ENCODE peak calls at places on chromosome 21, in five cellular contexts. One of them, this sample, is unnamed.

GRCh38 chr21:45386728-45387371 is 18.1 kb upstream of the COL18A1 start:
- DNase-seq in right atrium auricular region: peak; percentile 80
- DNase-seq in cardiac muscle cell: peak; percentile 89
- DNase-seq in left ventricle myocardium inferior: peak; percentile 37
- DNase-seq in CD8-positive, alpha-beta memory T cell: peak; percentile 15
- DNase-seq in this sample: no peak

GRCh38 chr21:16124397-16125130 is 394.8 kb downstream of the USP25 start:
- DNase-seq in left ventricle myocardium inferior: no peak
- DNase-seq in CD8-positive, alpha-beta memory T cell: no peak
- DNase-seq in right atrium auricular region: no peak
- DNase-seq in cardiac muscle cell: peak; percentile 91
- DNase-seq in this sample: no peak

GRCh38 chr21:42214921-42215320 is 4.0 kb upstream of the ABCG1 start:
- DNase-seq in CD8-positive, alpha-beta memory T cell: no peak
- DNase-seq in right atrium auricular region: no peak
- DNase-seq in cardiac muscle cell: no peak
- DNase-seq in left ventricle myocardium inferior: no peak
- DNase-seq in this sample: no peak

GRCh38 chr21:42618713-42619112 is 34.7 kb upstream of the PDE9A start:
- DNase-seq in cardiac muscle cell: no peak
- DNase-seq in CD8-positive, alpha-beta memory T cell: no peak
- DNase-seq in left ventricle myocardium inferior: no peak
- DNase-seq in right atrium auricular region: no peak
- DNase-seq in this sample: no peak

GRCh38 chr21:25934771-25935224 is 200.0 kb downstream of the GABPA start:
- DNase-seq in right atrium auricular region: peak; percentile 93
- DNase-seq in left ventricle myocardium inferior: peak; percentile 60
- DNase-seq in cardiac muscle cell: peak; percentile 92
- DNase-seq in CD8-positive, alpha-beta memory T cell: no peak
- DNase-seq in this sample: peak; percentile 95

GRCh38 chr21:16912075-16912474 is 600.8 kb upstream of the CXADR start:
- DNase-seq in CD8-positive, alpha-beta memory T cell: no peak
- DNase-seq in cardiac muscle cell: peak; percentile 2
- DNase-seq in right atrium auricular region: no peak
- DNase-seq in left ventricle myocardium inferior: no peak
- DNase-seq in this sample: no peak

GRCh38 chr21:45506836-45507522 is 35.3 kb downstream of the SLC19A1 start:
- DNase-seq in left ventricle myocardium inferior: peak; percentile 7
- DNase-seq in cardiac muscle cell: no peak
- DNase-seq in CD8-positive, alpha-beta memory T cell: peak; percentile 34
- DNase-seq in right atrium auricular region: no peak
- DNase-seq in this sample: no peak

GRCh38 chr21:31908106-31909031 is 35.5 kb downstream of the HUNK start:
- DNase-seq in CD8-positive, alpha-beta memory T cell: no peak
- DNase-seq in cardiac muscle cell: no peak
- DNase-seq in right atrium auricular region: no peak
- DNase-seq in left ventricle myocardium inferior: no peak
- DNase-seq in this sample: peak; percentile 85

GRCh38 chr21:45698493-45698947 is 55.0 kb downstream of the PCBP3 start:
- DNase-seq in left ventricle myocardium inferior: peak; percentile 59
- DNase-seq in right atrium auricular region: peak; percentile 65
- DNase-seq in cardiac muscle cell: peak; percentile 97
- DNase-seq in CD8-positive, alpha-beta memory T cell: no peak
- DNase-seq in this sample: no peak

GRCh38 chr21:25626752-25627151 is 12.3 kb upstream of the JAM2 start:
- DNase-seq in CD8-positive, alpha-beta memory T cell: no peak
- DNase-seq in left ventricle myocardium inferior: peak; percentile 25
- DNase-seq in right atrium auricular region: no peak
- DNase-seq in cardiac muscle cell: peak; percentile 9
- DNase-seq in this sample: no peak

GRCh38 chr21:26843912-26844257 is 1.3 kb downstream of the ADAMTS1 start:
- DNase-seq in right atrium auricular region: no peak
- DNase-seq in CD8-positive, alpha-beta memory T cell: no peak
- DNase-seq in cardiac muscle cell: peak; percentile 66
- DNase-seq in left ventricle myocardium inferior: no peak
- DNase-seq in this sample: no peak

GRCh38 chr21:30625449-30625848 is 5.0 kb downstream of the KRTAP20-4 start:
- DNase-seq in left ventricle myocardium inferior: no peak
- DNase-seq in right atrium auricular region: no peak
- DNase-seq in cardiac muscle cell: no peak
- DNase-seq in CD8-positive, alpha-beta memory T cell: no peak
- DNase-seq in this sample: no peak

GRCh38 chr21:38806153-38806941 is 618 bp downstream of the ETS2 start:
- DNase-seq in right atrium auricular region: no peak
- DNase-seq in cardiac muscle cell: no peak
- DNase-seq in CD8-positive, alpha-beta memory T cell: peak; percentile 68
- DNase-seq in left ventricle myocardium inferior: peak; percentile 53
- DNase-seq in this sample: no peak

GRCh38 chr21:46081022-46081861 is 16.7 kb upstream of the COL6A2 start:
- DNase-seq in CD8-positive, alpha-beta memory T cell: peak; percentile 35
- DNase-seq in left ventricle myocardium inferior: no peak
- DNase-seq in cardiac muscle cell: no peak
- DNase-seq in right atrium auricular region: peak; percentile 48
- DNase-seq in this sample: no peak

GRCh38 chr21:45989355-45990048 is 7.9 kb downstream of the COL6A1 start:
- DNase-seq in CD8-positive, alpha-beta memory T cell: peak; percentile 46
- DNase-seq in cardiac muscle cell: no peak
- DNase-seq in right atrium auricular region: peak; percentile 52
- DNase-seq in left ventricle myocardium inferior: peak; percentile 15
- DNase-seq in this sample: no peak

GRCh38 chr21:27094182-27094948 is 127.5 kb upstream of the ADAMTS5 start:
- DNase-seq in right atrium auricular region: no peak
- DNase-seq in cardiac muscle cell: peak; percentile 47
- DNase-seq in left ventricle myocardium inferior: no peak
- DNase-seq in CD8-positive, alpha-beta memory T cell: no peak
- DNase-seq in this sample: no peak

GRCh38 chr21:15514073-15514946 is 215.5 kb upstream of the USP25 start:
- DNase-seq in CD8-positive, alpha-beta memory T cell: peak; percentile 67
- DNase-seq in left ventricle myocardium inferior: no peak
- DNase-seq in cardiac muscle cell: no peak
- DNase-seq in right atrium auricular region: no peak
- DNase-seq in this sample: no peak

GRCh38 chr21:33761104-33762036 is 119.1 kb downstream of the ITSN1 start:
- DNase-seq in right atrium auricular region: no peak
- DNase-seq in CD8-positive, alpha-beta memory T cell: no peak
- DNase-seq in left ventricle myocardium inferior: no peak
- DNase-seq in cardiac muscle cell: peak; percentile 97
- DNase-seq in this sample: no peak

GRCh38 chr21:31873696-31874599 is 1.1 kb downstream of the HUNK start:
- DNase-seq in CD8-positive, alpha-beta memory T cell: no peak
- DNase-seq in cardiac muscle cell: peak; percentile 18
- DNase-seq in left ventricle myocardium inferior: peak; percentile 33
- DNase-seq in right atrium auricular region: no peak
- DNase-seq in this sample: no peak

GRCh38 chr21:26918318-26919065 is 48.4 kb downstream of the ADAMTS5 start:
- DNase-seq in left ventricle myocardium inferior: no peak
- DNase-seq in right atrium auricular region: no peak
- DNase-seq in CD8-positive, alpha-beta memory T cell: no peak
- DNase-seq in cardiac muscle cell: peak; percentile 3
- DNase-seq in this sample: no peak

GRCh38 chr21:28431527-28432200 is 561.0 kb downstream of the LTN1 start:
- DNase-seq in CD8-positive, alpha-beta memory T cell: no peak
- DNase-seq in right atrium auricular region: no peak
- DNase-seq in left ventricle myocardium inferior: no peak
- DNase-seq in cardiac muscle cell: no peak
- DNase-seq in this sample: no peak

GRCh38 chr21:46161180-46161799 is 5.9 kb upstream of the FTCD start:
- DNase-seq in CD8-positive, alpha-beta memory T cell: no peak
- DNase-seq in right atrium auricular region: no peak
- DNase-seq in left ventricle myocardium inferior: no peak
- DNase-seq in cardiac muscle cell: no peak
- DNase-seq in this sample: peak; percentile 46

GRCh38 chr21:42568834-42569731 is 55.4 kb downstream of the SLC37A1 start:
- DNase-seq in CD8-positive, alpha-beta memory T cell: peak; percentile 31
- DNase-seq in right atrium auricular region: no peak
- DNase-seq in cardiac muscle cell: no peak
- DNase-seq in left ventricle myocardium inferior: no peak
- DNase-seq in this sample: no peak

GRCh38 chr21:45295576-45296365 is 8.1 kb upstream of the POFUT2 start:
- DNase-seq in left ventricle myocardium inferior: peak; percentile 25
- DNase-seq in cardiac muscle cell: no peak
- DNase-seq in CD8-positive, alpha-beta memory T cell: no peak
- DNase-seq in right atrium auricular region: peak; percentile 58
- DNase-seq in this sample: peak; percentile 94

GRCh38 chr21:31974454-31974985 is 101.7 kb downstream of the HUNK start:
- DNase-seq in cardiac muscle cell: no peak
- DNase-seq in left ventricle myocardium inferior: no peak
- DNase-seq in right atrium auricular region: no peak
- DNase-seq in CD8-positive, alpha-beta memory T cell: peak; percentile 54
- DNase-seq in this sample: no peak

GRCh38 chr21:18725653-18726052 is 322.1 kb upstream of the TMPRSS15 start:
- DNase-seq in cardiac muscle cell: no peak
- DNase-seq in left ventricle myocardium inferior: no peak
- DNase-seq in CD8-positive, alpha-beta memory T cell: no peak
- DNase-seq in right atrium auricular region: no peak
- DNase-seq in this sample: no peak

GRCh38 chr21:18716578-18717138 is 313.1 kb upstream of the TMPRSS15 start:
- DNase-seq in right atrium auricular region: no peak
- DNase-seq in left ventricle myocardium inferior: no peak
- DNase-seq in cardiac muscle cell: no peak
- DNase-seq in CD8-positive, alpha-beta memory T cell: no peak
- DNase-seq in this sample: no peak

GRCh38 chr21:18722193-18722592 is 318.6 kb upstream of the TMPRSS15 start:
- DNase-seq in left ventricle myocardium inferior: no peak
- DNase-seq in CD8-positive, alpha-beta memory T cell: no peak
- DNase-seq in right atrium auricular region: no peak
- DNase-seq in cardiac muscle cell: no peak
- DNase-seq in this sample: no peak
- H3K27ac ChIP-seq in left ventricle myocardium inferior: no peak overlapping the region
- H3K27ac ChIP-seq in CD8-positive, alpha-beta memory T cell: no peak overlapping the region
- H3K27ac ChIP-seq in right atrium auricular region: no peak overlapping the region
- H3K27ac ChIP-seq in cardiac muscle cell: no peak overlapping the region
- H3K27ac ChIP-seq in this sample: no peak overlapping the region

GRCh38 chr21:36910581-36911307 is 55.7 kb downstream of the HLCS start:
- DNase-seq in cardiac muscle cell: peak; percentile 76
- DNase-seq in right atrium auricular region: peak; percentile 54
- DNase-seq in left ventricle myocardium inferior: no peak
- DNase-seq in CD8-positive, alpha-beta memory T cell: no peak
- DNase-seq in this sample: no peak
- H3K27ac ChIP-seq in cardiac muscle cell: no peak overlapping the region
- H3K27ac ChIP-seq in right atrium auricular region: no peak overlapping the region
- H3K27ac ChIP-seq in left ventricle myocardium inferior: no peak overlapping the region
- H3K27ac ChIP-seq in CD8-positive, alpha-beta memory T cell: no peak overlapping the region
- H3K27ac ChIP-seq in this sample: no peak overlapping the region

GRCh38 chr21:34890258-34890723 is 158.8 kb downstream of the RUNX1 start:
- DNase-seq in left ventricle myocardium inferior: no peak
- DNase-seq in CD8-positive, alpha-beta memory T cell: no peak
- DNase-seq in right atrium auricular region: no peak
- DNase-seq in cardiac muscle cell: no peak
- DNase-seq in this sample: no peak
- H3K27ac ChIP-seq in left ventricle myocardium inferior: peak overlapping the region; percentile 87
- H3K27ac ChIP-seq in CD8-positive, alpha-beta memory T cell: peak overlapping the region; percentile 87
- H3K27ac ChIP-seq in right atrium auricular region: peak overlapping the region; percentile 87
- H3K27ac ChIP-seq in cardiac muscle cell: no peak overlapping the region
- H3K27ac ChIP-seq in this sample: peak overlapping the region; percentile 90

DNA sequence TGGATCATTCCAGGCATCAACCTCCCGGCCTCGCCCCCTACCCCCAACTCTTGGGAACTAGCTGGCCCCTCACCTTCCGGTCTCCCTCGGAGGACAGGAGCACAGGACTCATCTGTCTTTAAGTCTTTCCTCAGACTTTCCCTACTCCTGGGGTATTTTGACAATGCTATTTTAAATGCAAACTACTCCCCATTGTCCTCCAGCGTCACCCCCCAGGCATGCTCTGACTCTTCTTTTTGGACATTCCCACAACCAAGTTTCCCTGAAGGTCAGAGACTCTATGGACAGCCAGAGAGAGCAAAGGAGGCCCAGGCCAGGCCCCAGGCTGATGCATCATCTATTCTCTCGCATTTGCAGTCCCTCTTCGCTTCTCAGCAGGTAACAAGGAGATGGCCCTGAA is 424.3 kb downstream of the PCP4 start:
- DNase-seq in cardiac muscle cell: no peak
- DNase-seq in right atrium auricular region: no peak
- DNase-seq in CD8-positive, alpha-beta memory T cell: no peak
- DNase-seq in left ventricle myocardium inferior: no peak
- DNase-seq in this sample: no peak
- H3K27ac ChIP-seq in cardiac muscle cell: no peak overlapping the region
- H3K27ac ChIP-seq in right atrium auricular region: no peak overlapping the region
- H3K27ac ChIP-seq in CD8-positive, alpha-beta memory T cell: no peak overlapping the region
- H3K27ac ChIP-seq in left ventricle myocardium inferior: no peak overlapping the region
- H3K27ac ChIP-seq in this sample: no peak overlapping the region

This sample was measured in vagina.